ENCODE peak calls at places on chromosomes 5 and 9, in five cellular contexts. One of them, this sample, is unnamed.

GRCh38 chr9:99118782-99119466 is 14.0 kb downstream of the TGFBR1 start:
- DNase-seq in CD4-positive, alpha-beta T cell: peak; percentile 30
- DNase-seq in GM12878: peak; percentile 76
- DNase-seq in C1 segment of cervical spinal cord: no peak
- DNase-seq in NCI-H2107: no peak
- DNase-seq in this sample: no peak

GRCh38 chr5:150161242-150162141 is 5.1 kb upstream of the CDX1 start:
- DNase-seq in NCI-H2107: no peak
- DNase-seq in C1 segment of cervical spinal cord: no peak
- DNase-seq in CD4-positive, alpha-beta T cell: peak; percentile 65
- DNase-seq in GM12878: no peak
- DNase-seq in this sample: peak; percentile 82

GRCh38 chr9:86939896-86940295 is 7.4 kb downstream of the GAS1 start:
- DNase-seq in NCI-H2107: no peak
- DNase-seq in GM12878: no peak
- DNase-seq in C1 segment of cervical spinal cord: no peak
- DNase-seq in CD4-positive, alpha-beta T cell: no peak
- DNase-seq in this sample: no peak

GRCh38 chr9:120909904-120910303 is 16.7 kb downstream of the TRAF1 start:
- DNase-seq in NCI-H2107: no peak
- DNase-seq in C1 segment of cervical spinal cord: no peak
- DNase-seq in GM12878: no peak
- DNase-seq in CD4-positive, alpha-beta T cell: no peak
- DNase-seq in this sample: no peak

GRCh38 chr5:11602298-11602697 is 301.9 kb downstream of the CTNND2 start:
- DNase-seq in CD4-positive, alpha-beta T cell: no peak
- DNase-seq in NCI-H2107: no peak
- DNase-seq in C1 segment of cervical spinal cord: no peak
- DNase-seq in GM12878: no peak
- DNase-seq in this sample: no peak

GRCh38 chr5:103178167-103178566 is 58.1 kb downstream of the PPIP5K2 start:
- DNase-seq in C1 segment of cervical spinal cord: no peak
- DNase-seq in NCI-H2107: no peak
- DNase-seq in GM12878: no peak
- DNase-seq in CD4-positive, alpha-beta T cell: no peak
- DNase-seq in this sample: no peak

GRCh38 chr9:133897675-133898074 is 94.4 kb downstream of the VAV2 start:
- DNase-seq in GM12878: no peak
- DNase-seq in CD4-positive, alpha-beta T cell: no peak
- DNase-seq in C1 segment of cervical spinal cord: no peak
- DNase-seq in NCI-H2107: no peak
- DNase-seq in this sample: no peak

GRCh38 chr5:72363146-72363802 is 43.1 kb downstream of the PTCD2 start:
- DNase-seq in CD4-positive, alpha-beta T cell: no peak
- DNase-seq in NCI-H2107: no peak
- DNase-seq in C1 segment of cervical spinal cord: no peak
- DNase-seq in GM12878: no peak
- DNase-seq in this sample: no peak

GRCh38 chr9:89660286-89660685 is 55.5 kb downstream of the GADD45G start:
- DNase-seq in NCI-H2107: no peak
- DNase-seq in C1 segment of cervical spinal cord: no peak
- DNase-seq in CD4-positive, alpha-beta T cell: no peak
- DNase-seq in GM12878: no peak
- DNase-seq in this sample: no peak